ENCODE peak calls at places on chromosome 10, in six cellular contexts. B, R, X, V, C and M are unnamed samples.
A peak's percentile ranks its signal among the peaks of the same experiment; 100 is the strongest.

GRCh38 chr10:126639084-126639483 is 31.4 kb downstream of the C10orf90 start:
- DNase-seq in B (no peak), R (no peak), X (no peak), V (no peak), C (no peak), M (no peak)

GRCh38 chr10:11595395-11595692 is 16.1 kb downstream of the USP6NL start:
- DNase-seq in B (peak; percentile 12), R (no peak), X (no peak), V (no peak), C (no peak), M (no peak)

GRCh38 chr10:1444826-1445225 is 292.5 kb downstream of the ADARB2 start:
- DNase-seq in B (no peak), R (no peak), X (no peak), V (no peak), C (no peak), M (no peak)

GRCh38 chr10:14476641-14477407 is 146.1 kb upstream of the FRMD4A start:
- DNase-seq in B (no peak), R (no peak), X (no peak), V (no peak), C (no peak), M (no peak)

GRCh38 chr10:117005454-117006055 is 568 bp upstream of the SHTN1 start:
- DNase-seq in B (no peak), R (peak; percentile 54), X (peak; percentile 37), V (no peak), C (peak; percentile 38), M (no peak)

GRCh38 chr10:30182191-30183075 is 123.0 kb upstream of the JCAD start:
- DNase-seq in B (peak; percentile 38), R (no peak), X (peak; percentile 59), V (no peak), C (no peak), M (no peak)

GRCh38 chr10:126227762-126228134 is 160.5 kb downstream of the ADAM12 start:
- DNase-seq in B (no peak), R (no peak), X (no peak), V (no peak), C (no peak), M (no peak)

GRCh38 chr10:68139451-68140272 is 30.4 kb downstream of the MYPN start:
- DNase-seq in B (no peak), R (no peak), X (no peak), V (no peak), C (no peak), M (no peak)

GRCh38 chr10:2137549-2138174 is 400.3 kb upstream of the ADARB2 start:
- DNase-seq in B (no peak), R (no peak), X (peak; percentile 8), V (peak; percentile 17), C (no peak), M (no peak)

GRCh38 chr10:132630666-132631347 is 93.2 kb downstream of the INPP5A start:
- DNase-seq in B (no peak), R (no peak), X (no peak), V (no peak), C (no peak), M (no peak)
- H3K27ac ChIP-seq in B (no peak overlapping the region), R (no peak overlapping the region), X (no peak overlapping the region), V (no peak overlapping the region), C (no peak overlapping the region), M (no peak overlapping the region)

GRCh38 chr10:100886946-100887345 is 25.8 kb upstream of the SLF2 start:
- DNase-seq in B (no peak), R (no peak), X (no peak), V (no peak), C (no peak), M (no peak)
- TF ChIP-seq YY1 in B (no peak), R (no peak), X (no peak), V (no peak), C (no peak), M (no peak)

DNA sequence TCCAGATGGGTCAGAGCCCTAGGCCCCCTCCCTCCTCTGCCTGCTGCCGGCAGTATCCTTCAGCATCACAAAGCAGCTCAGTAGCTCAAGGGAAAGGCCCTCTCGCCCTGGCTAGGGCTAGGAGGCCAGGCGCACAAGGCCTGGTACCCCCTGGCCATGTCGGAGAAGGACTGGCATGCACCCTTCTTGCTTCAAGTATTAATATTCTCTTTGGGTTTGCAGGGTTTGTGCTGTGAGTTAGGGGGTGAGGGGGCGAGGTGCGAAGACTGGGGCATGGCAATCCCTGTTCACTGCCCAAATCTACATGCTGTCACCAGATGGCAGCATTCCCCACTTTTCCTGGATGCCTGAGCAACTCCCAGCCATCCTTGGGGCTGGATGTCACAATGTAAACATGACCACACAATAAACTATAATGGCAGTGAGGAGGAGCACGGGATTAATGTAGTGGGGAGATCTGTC is 105.2 kb downstream of the NEURL1 start:
- DNase-seq in B (peak; percentile 88), R (peak; percentile 66), X (peak; percentile 72), V (peak; percentile 31), C (peak; percentile 62), M (no peak)
- H3K27ac ChIP-seq in B (no peak overlapping the region), R (no peak overlapping the region), X (no peak overlapping the region), V (no peak overlapping the region), C (no peak overlapping the region), M (no peak overlapping the region)

GRCh38 chr10:73998623-73999622 is 1.0 kb downstream of the VCL start:
- DNase-seq in B (peak; percentile 70), R (peak; percentile 34), X (peak; percentile 27), V (peak; percentile 33), C (peak; percentile 69), M (no peak)
- TF ChIP-seq YY1 in B (peak; percentile 78), R (peak; percentile 78), X (no peak), V (peak; percentile 73), C (no peak), M (no peak)